ENCODE peak calls at places on chromosomes 16 and 17, in five cellular contexts. O, E, Z, D and M are unnamed samples.
A peak's percentile ranks its signal among the peaks of the same experiment; 100 is the strongest.

GRCh38 chr17:73770115-73770848 is 126.0 kb upstream of the SDK2 start:
- DNase-seq in O (no peak), E (no peak), Z (peak; percentile 6), D (no peak), M (peak; percentile 54)

GRCh38 chr16:80071964-80072363 is 468.8 kb upstream of the DYNLRB2 start:
- DNase-seq in O (no peak), E (no peak), Z (no peak), D (no peak), M (no peak)

GRCh38 chr17:41178843-41179616 is 1.0 kb upstream of the KRTAP4-2 start:
- DNase-seq in O (no peak), E (no peak), Z (no peak), D (no peak), M (no peak)

GRCh38 chr16:85153046-85153445 is 40.8 kb upstream of the CIBAR2 start:
- DNase-seq in O (no peak), E (no peak), Z (no peak), D (no peak), M (no peak)

GRCh38 chr16:28982949-28983348 is 1.9 kb upstream of the LAT start:
- DNase-seq in O (no peak), E (no peak), Z (no peak), D (no peak), M (no peak)

GRCh38 chr17:52026075-52026474 is 132.4 kb downstream of the CA10 start:
- DNase-seq in O (no peak), E (no peak), Z (no peak), D (no peak), M (peak; percentile 3)

GRCh38 chr16:53884748-53885147 is 180.8 kb downstream of the FTO start:
- DNase-seq in O (no peak), E (no peak), Z (no peak), D (no peak), M (no peak)

GRCh38 chr17:38509008-38509771 is 80.9 kb downstream of the ARHGAP23 start:
- DNase-seq in O (peak; percentile 99), E (peak; percentile 96), Z (peak; percentile 76), D (peak; percentile 85), M (peak; percentile 91)

GRCh38 chr17:46020023-46020735 is 21.1 kb downstream of the STH start:
- DNase-seq in O (no peak), E (no peak), Z (peak; percentile 14), D (no peak), M (no peak)

GRCh38 chr17:31067699-31068184 is 27.0 kb upstream of the NF1 start:
- DNase-seq in O (no peak), E (no peak), Z (peak; percentile 86), D (no peak), M (peak; percentile 89)

GRCh38 chr17:45384047-45384799 is 48.4 kb downstream of the ARHGAP27 start:
- DNase-seq in O (no peak), E (no peak), Z (no peak), D (no peak), M (no peak)

GRCh38 chr17:56184650-56185049 is 31.4 kb downstream of the ANKFN1 start:
- DNase-seq in O (no peak), E (no peak), Z (no peak), D (no peak), M (no peak)

GRCh38 chr16:48491517-48491916 is 106.3 kb upstream of the SIAH1 start:
- DNase-seq in O (no peak), E (no peak), Z (no peak), D (no peak), M (no peak)
- H3K9ac ChIP-seq in O (no peak overlapping the region), E (no peak overlapping the region), Z (no peak overlapping the region), D (no peak overlapping the region), M (no peak overlapping the region)

GRCh38 chr16:739560-740458 is 988 bp downstream of the CIAO3 start:
- DNase-seq in O (no peak), E (no peak), Z (no peak), D (no peak), M (no peak)

GRCh38 chr16:740764-741505 is at the start of gene CIAO3:
- DNase-seq in O (peak; percentile 91), E (peak; percentile 99), Z (peak; percentile 94), D (peak; percentile 91), M (peak; percentile 88)

GRCh38 chr16:743794-744500 is 3.1 kb upstream of the CIAO3 start:
- DNase-seq in O (no peak), E (no peak), Z (no peak), D (no peak), M (no peak)

GRCh38 chr16:740459-740763 is 386 bp downstream of the CIAO3 start:
- DNase-seq in O (no peak), E (no peak), Z (no peak), D (no peak), M (no peak)

DNA sequence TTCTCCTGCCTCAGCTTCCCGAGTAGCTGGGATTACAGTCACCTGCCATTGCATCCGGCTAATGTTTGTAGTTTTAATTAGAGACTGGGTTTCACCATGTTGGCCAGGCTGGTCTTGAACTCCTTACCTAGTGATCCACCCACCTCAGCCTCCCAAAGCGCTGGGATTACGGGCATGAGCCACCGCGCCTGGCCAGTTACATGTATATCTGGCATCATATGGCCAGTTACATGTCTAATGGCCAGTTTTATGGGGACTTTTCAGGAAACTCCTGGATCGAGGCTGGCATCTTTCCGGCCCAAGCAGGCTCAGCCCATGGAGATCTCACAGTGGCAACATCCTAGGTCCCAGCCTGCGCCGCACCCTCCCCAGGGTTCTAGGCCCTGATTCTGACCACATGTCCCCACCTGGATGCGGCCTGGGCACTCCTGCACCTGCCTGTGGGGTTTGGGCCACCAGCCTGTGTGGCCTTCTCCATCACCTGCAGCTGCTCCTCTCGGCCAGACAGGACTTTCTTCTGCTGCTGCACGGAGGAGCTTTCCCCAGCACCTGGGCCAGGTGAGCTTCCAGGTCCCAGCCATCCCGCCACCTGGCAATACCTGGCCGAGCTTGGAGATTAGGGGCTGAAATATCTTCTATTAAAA is 1.3 kb upstream of the CIAO3 start:
- DNase-seq in O (no peak), E (no peak), Z (no peak), D (no peak), M (no peak)
- H2BK12ac ChIP-seq in O (no peak overlapping the region), E (no peak overlapping the region), Z (no peak overlapping the region), D (no peak overlapping the region), M (no peak overlapping the region)

DNA sequence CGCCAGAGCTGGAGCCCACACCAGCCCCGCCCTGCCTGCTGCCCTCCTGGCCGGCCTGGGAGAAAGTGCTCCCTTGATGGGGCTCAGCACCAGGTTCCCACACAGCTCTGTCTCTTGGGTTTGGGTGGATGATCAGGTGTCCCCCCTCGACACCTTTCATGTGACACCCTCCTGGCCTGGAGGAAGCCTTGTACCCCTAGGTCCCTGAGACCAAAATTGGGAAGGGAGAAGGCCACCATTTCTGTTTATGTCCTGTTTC is 19.4 kb upstream of the PLLP start:
- DNase-seq in O (no peak), E (no peak), Z (no peak), D (no peak), M (no peak)
- H3K27ac ChIP-seq in O (no peak overlapping the region), E (no peak overlapping the region), Z (peak overlapping the region; percentile 62), D (no peak overlapping the region), M (peak overlapping the region; percentile 7)

GRCh38 chr16:11250786-11251524 is 5.0 kb downstream of the SOCS1 start:
- DNase-seq in O (no peak), E (no peak), Z (no peak), D (no peak), M (no peak)

GRCh38 chr16:11252482-11252931 is 3.5 kb downstream of the SOCS1 start:
- DNase-seq in O (no peak), E (no peak), Z (no peak), D (no peak), M (no peak)

GRCh38 chr16:11250091-11250785 is 5.8 kb downstream of the SOCS1 start:
- DNase-seq in O (peak; percentile 81), E (peak; percentile 72), Z (peak; percentile 18), D (no peak), M (no peak)

GRCh38 chr16:11253009-11253994 is 2.7 kb downstream of the SOCS1 start:
- DNase-seq in O (no peak), E (no peak), Z (peak; percentile 17), D (no peak), M (peak; percentile 60)

GRCh38 chr16:11251525-11252481 is 4.2 kb downstream of the SOCS1 start:
- DNase-seq in O (no peak), E (no peak), Z (no peak), D (no peak), M (peak; percentile 73)
- H3K9ac ChIP-seq in O (no peak overlapping the region), E (no peak overlapping the region), Z (no peak overlapping the region), D (no peak overlapping the region), M (no peak overlapping the region)

GRCh38 chr17:2292100-2292499 is 11.5 kb downstream of the SMG6 start:
- DNase-seq in O (no peak), E (no peak), Z (peak; percentile 65), D (no peak), M (peak; percentile 22)
- H2BK12ac ChIP-seq in O (no peak overlapping the region), E (no peak overlapping the region), Z (no peak overlapping the region), D (no peak overlapping the region), M (no peak overlapping the region)

GRCh38 chr17:77210946-77211541 is 70.3 kb downstream of the SEC14L1 start:
- DNase-seq in O (no peak), E (no peak), Z (no peak), D (no peak), M (no peak)
- H3K27ac ChIP-seq in O (no peak overlapping the region), E (no peak overlapping the region), Z (no peak overlapping the region), D (no peak overlapping the region), M (no peak overlapping the region)

GRCh38 chr16:1290032-1290431 is 19.4 kb upstream of the UBE2I start:
- DNase-seq in O (no peak), E (no peak), Z (no peak), D (no peak), M (peak; percentile 18)
- H3K9ac ChIP-seq in O (no peak overlapping the region), E (no peak overlapping the region), Z (no peak overlapping the region), D (peak overlapping the region; percentile 84), M (no peak overlapping the region)

GRCh38 chr16:48395375-48395774 is 10.2 kb upstream of the SIAH1 start:
- DNase-seq in O (no peak), E (no peak), Z (no peak), D (no peak), M (no peak)

GRCh38 chr16:48392407-48392806 is 7.2 kb upstream of the SIAH1 start:
- DNase-seq in O (no peak), E (no peak), Z (no peak), D (no peak), M (no peak)

DNA sequence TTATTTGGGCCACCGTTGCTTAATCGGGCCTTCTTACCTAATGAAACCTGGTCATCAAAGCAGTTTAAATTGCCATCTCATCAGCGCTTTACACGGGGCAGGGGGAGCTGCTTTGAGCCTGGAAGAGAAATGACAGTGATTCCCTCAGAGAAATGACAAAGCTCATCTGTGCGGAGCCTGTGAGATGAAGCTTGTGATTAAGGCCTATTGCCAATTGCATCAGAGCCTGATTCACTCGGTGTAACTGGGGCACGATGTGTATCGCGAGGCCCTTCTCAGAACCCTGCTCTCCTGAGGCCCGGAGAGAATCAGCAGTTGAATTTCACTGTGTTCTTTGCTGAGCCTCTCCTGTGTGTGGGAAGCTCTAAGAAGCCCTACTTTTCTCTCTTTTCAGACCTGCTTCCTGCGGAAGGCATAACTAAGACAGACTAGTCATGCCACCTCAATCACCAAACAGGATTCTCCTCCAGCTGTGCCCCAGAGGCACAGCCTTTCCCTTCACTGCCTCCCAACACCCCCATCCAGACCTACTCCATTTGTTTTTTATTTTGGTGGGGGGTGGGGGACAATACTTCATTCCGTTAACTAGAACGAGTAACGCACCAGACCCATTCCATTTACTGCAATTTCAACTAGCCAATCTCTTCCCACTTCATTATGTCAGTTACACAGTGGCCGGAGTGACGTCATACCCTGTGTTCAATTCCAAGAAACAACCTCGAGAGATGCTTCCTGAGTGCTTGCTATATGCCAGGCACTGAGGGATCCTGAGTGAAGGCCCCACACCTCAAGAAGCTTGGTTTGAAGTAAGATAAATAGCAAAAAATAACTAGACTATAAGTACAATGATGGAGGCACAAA is 8.9 kb upstream of the SIAH1 start:
- DNase-seq in O (no peak), E (no peak), Z (peak; percentile 44), D (no peak), M (no peak)
- H2BK12ac ChIP-seq in O (no peak overlapping the region), E (no peak overlapping the region), Z (no peak overlapping the region), D (no peak overlapping the region), M (no peak overlapping the region)